ENCODE peak calls at places on chromosomes 16 and 17, in ten cellular contexts. Z, R, J, S, W, C, E, P, H and F are unnamed samples.

GRCh38 chr17:18382441-18383078 is 5.0 kb downstream of the EVPLL start:
- DNase-seq in H (no peak), E (no peak), Z (peak), R (no peak), C (no peak), J (no peak), W (peak), S (no peak), P (no peak), F (no peak)

GRCh38 chr17:28370035-28370743 is at the start of gene VTN:
- DNase-seq in P (peak), C (no peak), J (no peak), S (peak), R (no peak), Z (no peak), E (peak), W (peak), H (peak), F (no peak)

GRCh38 chr17:1108560-1108809 is 71.3 kb downstream of the ABR start:
- DNase-seq in P (peak), J (no peak), H (no peak), E (no peak), C (no peak), R (no peak), S (no peak), W (no peak), Z (no peak), F (no peak)

GRCh38 chr16:57562669-57563486 is 20.4 kb downstream of the ADGRG5 start:
- DNase-seq in H (no peak), C (no peak), P (no peak), J (no peak), E (no peak), Z (no peak), W (no peak), S (no peak), R (no peak), F (no peak)

GRCh38 chr17:27783951-27784350 is 16.4 kb downstream of the NOS2 start:
- DNase-seq in P (no peak), R (no peak), S (no peak), E (no peak), Z (no peak), J (no peak), W (no peak), H (no peak), C (no peak), F (no peak)

GRCh38 chr16:31202402-31203385 is at the start of gene PYCARD:
- DNase-seq in R (peak), S (no peak), E (peak), J (peak), H (peak), Z (peak), W (peak), P (peak), C (no peak), F (no peak)

GRCh38 chr16:10610499-10611184 is 30.2 kb upstream of the EMP2 start:
- DNase-seq in C (no peak), Z (no peak), W (no peak), S (no peak), E (no peak), J (no peak), R (no peak), P (no peak), H (no peak), F (no peak)

GRCh38 chr16:82924075-82924854 is 297.5 kb downstream of the CDH13 start:
- DNase-seq in W (no peak), E (no peak), H (no peak), Z (no peak), J (no peak), R (no peak), S (no peak), C (no peak), P (no peak), F (no peak)

GRCh38 chr16:68658258-68658973 is 13.3 kb downstream of the CDH3 start:
- DNase-seq in H (no peak), R (no peak), E (no peak), P (peak), Z (no peak), C (peak), S (peak), J (peak), W (no peak), F (no peak)

GRCh38 chr17:47957591-47958490 is at the start of gene PRR15L:
- DNase-seq in R (no peak), S (no peak), H (peak), C (no peak), Z (no peak), E (peak), W (peak), J (no peak), P (no peak), F (no peak)

GRCh38 chr16:25838724-25839186 is 147.0 kb downstream of the HS3ST4 start:
- DNase-seq in P (peak), J (no peak), S (peak), E (no peak), C (peak), R (peak), H (no peak), Z (no peak), W (peak), F (no peak)

GRCh38 chr17:57594767-57595166 is 150.3 kb downstream of the CCDC182 start:
- DNase-seq in P (no peak), Z (no peak), R (no peak), J (no peak), S (no peak), E (no peak), W (no peak), C (no peak), H (no peak), F (no peak)

GRCh38 chr17:57597101-57597500 is 148.0 kb downstream of the CCDC182 start:
- DNase-seq in J (no peak), C (no peak), P (no peak), Z (no peak), R (no peak), E (no peak), S (no peak), H (no peak), W (no peak), F (no peak)

GRCh38 chr17:57595942-57596695 is 149.0 kb downstream of the CCDC182 start:
- DNase-seq in C (no peak), S (no peak), Z (no peak), J (no peak), R (no peak), E (no peak), W (peak), P (no peak), H (no peak), F (no peak)

GRCh38 chr17:57593739-57594462 is 151.2 kb downstream of the CCDC182 start:
- DNase-seq in S (no peak), H (no peak), C (no peak), Z (no peak), P (peak), E (no peak), W (no peak), J (no peak), R (no peak), F (no peak)

DNA sequence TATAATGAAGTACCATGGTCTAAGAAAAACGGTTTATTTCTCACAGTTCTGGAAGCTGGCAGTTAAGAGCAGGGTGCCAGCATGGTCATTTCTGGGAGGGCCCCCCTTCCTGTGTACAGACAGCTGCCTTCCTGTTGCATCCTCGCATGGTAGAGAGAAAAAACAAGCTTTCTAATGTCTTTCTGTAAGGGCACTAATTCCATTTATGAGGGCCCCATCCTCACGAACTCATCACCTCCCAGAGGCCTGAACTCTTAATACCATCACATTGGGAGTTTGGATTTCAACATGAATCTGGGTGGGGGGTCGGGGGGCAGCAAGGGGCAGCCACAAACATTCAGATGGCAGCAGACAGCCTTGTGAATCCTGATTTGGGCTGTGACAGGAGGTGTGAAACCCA is 149.7 kb downstream of the CCDC182 start:
- DNase-seq in E (no peak), W (no peak), Z (no peak), S (no peak), P (no peak), H (no peak), C (no peak), R (no peak), J (no peak), F (no peak)
- H3K27ac ChIP-seq in E (no peak), W (peak), Z (no peak), S (no peak), P (no peak), H (no peak), C (no peak), R (no peak), J (no peak), F (no peak)

DNA sequence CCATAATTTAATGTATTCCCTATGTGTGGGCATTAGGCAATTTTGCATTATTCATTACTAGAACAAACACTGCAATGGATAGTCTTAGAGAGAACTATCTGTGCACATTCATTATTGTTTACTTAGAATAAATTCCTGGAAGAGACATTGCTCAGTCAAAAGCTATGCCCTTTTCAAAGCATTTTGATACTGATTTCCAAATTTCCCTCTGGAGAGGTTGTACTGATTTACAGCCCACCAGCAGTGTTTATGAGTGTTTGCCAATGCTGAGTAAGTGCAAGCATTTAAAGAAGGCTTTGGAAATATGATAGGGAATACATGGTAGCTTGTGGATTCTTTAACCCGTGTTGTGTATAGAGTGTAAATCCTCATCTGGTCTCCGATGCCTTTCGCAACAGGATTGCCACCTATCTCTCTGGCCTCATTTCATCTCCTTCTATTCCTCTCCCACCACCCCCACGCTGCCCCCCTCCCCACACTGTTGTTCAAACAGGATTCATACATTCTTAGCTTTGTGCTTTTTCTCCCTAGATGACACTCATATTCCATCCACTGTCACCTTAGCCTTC is 33.4 kb upstream of the MMD start:
- DNase-seq in Z (no peak), E (no peak), H (no peak), R (no peak), S (peak), P (peak), W (no peak), J (no peak), C (no peak), F (no peak)
- H3K27ac ChIP-seq in Z (no peak), E (no peak), H (no peak), R (no peak), S (peak), P (peak), W (no peak), J (no peak), C (no peak), F (no peak)

DNA sequence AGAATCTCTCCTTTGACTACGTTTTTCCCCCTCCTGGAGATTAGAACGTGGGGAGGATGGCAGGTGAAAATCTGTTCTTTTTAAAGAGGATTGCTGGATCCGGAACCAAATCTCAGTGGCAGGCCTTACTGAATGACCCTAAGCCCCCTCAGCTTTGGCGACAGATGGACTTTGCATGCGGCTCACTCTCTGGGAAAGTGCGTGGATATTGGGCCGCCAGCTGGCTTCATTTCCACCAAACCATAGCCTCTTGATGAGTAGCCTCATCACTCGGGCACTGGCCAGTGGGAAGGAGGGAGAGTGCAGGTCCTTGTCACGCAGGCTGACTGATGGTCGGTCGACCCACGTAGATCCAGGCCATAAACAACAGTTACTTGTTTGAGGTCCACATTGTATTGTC is 31.3 kb upstream of the CCDC182 start:
- DNase-seq in Z (no peak), P (no peak), W (peak), E (no peak), R (no peak), J (no peak), S (no peak), H (no peak), C (no peak), F (no peak)
- H3K27ac ChIP-seq in Z (no peak), P (no peak), W (no peak), E (no peak), R (no peak), J (no peak), S (no peak), H (no peak), C (no peak), F (no peak)

DNA sequence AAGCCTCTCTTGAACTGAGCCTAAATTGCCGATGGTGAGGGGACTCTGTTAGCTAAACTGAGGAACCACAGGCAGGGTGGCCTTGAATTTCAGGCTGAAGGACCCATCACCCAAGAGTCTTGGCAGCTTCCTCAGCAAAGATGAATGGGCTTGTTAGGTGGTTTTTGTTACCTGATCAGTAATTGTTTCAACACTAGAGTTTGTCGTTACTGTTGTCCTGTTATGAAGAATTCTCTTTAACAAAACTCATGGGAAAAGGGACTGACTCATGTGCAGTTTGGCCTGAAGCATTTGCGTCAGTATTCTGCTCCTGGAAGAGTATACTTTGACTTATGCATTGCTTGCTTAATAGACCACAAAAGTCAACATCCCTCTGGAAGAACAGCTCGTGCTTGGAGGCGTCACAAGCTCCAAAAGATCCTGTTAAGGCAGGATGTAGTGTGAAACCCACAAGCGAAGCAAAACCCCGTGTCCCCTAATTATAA is 206.0 kb downstream of the IRX3 start:
- DNase-seq in W (no peak), H (no peak), P (peak), C (no peak), Z (no peak), S (peak), J (no peak), R (no peak), E (no peak), F (no peak)
- H3K27ac ChIP-seq in W (no peak), H (no peak), P (peak), C (no peak), Z (no peak), S (peak), J (no peak), R (no peak), E (no peak), F (no peak)

DNA sequence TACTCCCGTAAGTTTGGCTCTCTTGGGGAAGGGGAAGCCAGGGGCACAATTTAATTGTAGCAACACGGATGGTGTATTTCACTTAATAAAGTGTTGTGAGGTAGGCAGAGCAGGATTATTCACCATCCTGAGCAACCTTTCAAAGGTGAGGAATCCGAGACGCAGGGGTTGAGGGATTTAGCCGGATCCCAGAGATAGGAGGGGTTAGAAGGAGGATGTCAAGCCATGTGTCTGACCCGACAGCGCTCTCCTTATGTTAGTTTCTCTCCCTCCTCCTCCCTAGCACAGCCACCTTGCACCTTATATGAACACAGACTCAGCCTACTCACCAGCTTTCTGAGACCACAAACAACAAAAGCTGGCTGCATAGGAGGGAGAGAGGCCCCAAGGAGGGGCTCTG is 35.6 kb upstream of the BCAR1 start:
- DNase-seq in Z (no peak), W (no peak), J (no peak), E (no peak), S (no peak), R (no peak), H (no peak), P (no peak), C (no peak), F (no peak)
- H3K27ac ChIP-seq in Z (no peak), W (no peak), J (no peak), E (no peak), S (no peak), R (no peak), H (no peak), P (no peak), C (no peak), F (no peak)

GRCh38 chr17:50047083-50047482 is 8.8 kb upstream of the ITGA3 start:
- DNase-seq in J (no peak), H (no peak), S (no peak), E (no peak), R (no peak), C (no peak), W (peak), P (no peak), Z (no peak), F (no peak)
- H3K27ac ChIP-seq in J (no peak), H (no peak), S (peak), E (peak), R (peak), C (peak), W (no peak), P (peak), Z (peak), F (no peak)